ENCODE peak calls at places on chromosomes 12 and 14, in ten cellular contexts. One of them, this sample, is unnamed.

GRCh38 chr12:109951136-109951535 is 45.0 kb downstream of the GIT2 start:
- DNase-seq in T-cell: no peak
- DNase-seq in SK-N-SH: no peak
- DNase-seq in H9: no peak
- DNase-seq in M059J: peak
- DNase-seq in activated CD4-positive, alpha-beta memory T cell treated with anti-CD3 and anti-CD28 coated beads, Interleukin-2, amount 10 ng/mL, durations not matched to agents 7 days and 5 days: no peak
- DNase-seq in activated T-cell treated with anti-CD3 and anti-CD28 coated beads, Interleukin-2, amount 50 U/mL, for 4 hours: no peak
- DNase-seq in cardiac muscle cell: no peak
- DNase-seq in fibroblast of villous mesenchyme: peak
- DNase-seq in WTC11: no peak
- DNase-seq in this sample: no peak

GRCh38 chr12:4762773-4763172 is 42.6 kb downstream of the GALNT8 start:
- DNase-seq in T-cell: no peak
- DNase-seq in SK-N-SH: no peak
- DNase-seq in H9: no peak
- DNase-seq in M059J: no peak
- DNase-seq in activated CD4-positive, alpha-beta memory T cell treated with anti-CD3 and anti-CD28 coated beads, Interleukin-2, amount 10 ng/mL, durations not matched to agents 7 days and 5 days: no peak
- DNase-seq in activated T-cell treated with anti-CD3 and anti-CD28 coated beads, Interleukin-2, amount 50 U/mL, for 4 hours: no peak
- DNase-seq in cardiac muscle cell: no peak
- DNase-seq in fibroblast of villous mesenchyme: no peak
- DNase-seq in WTC11: no peak
- DNase-seq in this sample: no peak

GRCh38 chr12:51183816-51184215 is 10.9 kb upstream of the TFCP2 start:
- DNase-seq in T-cell: no peak
- DNase-seq in SK-N-SH: peak
- DNase-seq in H9: no peak
- DNase-seq in M059J: peak
- DNase-seq in activated CD4-positive, alpha-beta memory T cell treated with anti-CD3 and anti-CD28 coated beads, Interleukin-2, amount 10 ng/mL, durations not matched to agents 7 days and 5 days: no peak
- DNase-seq in activated T-cell treated with anti-CD3 and anti-CD28 coated beads, Interleukin-2, amount 50 U/mL, for 4 hours: no peak
- DNase-seq in cardiac muscle cell: peak
- DNase-seq in fibroblast of villous mesenchyme: peak
- DNase-seq in WTC11: peak
- DNase-seq in this sample: no peak

GRCh38 chr14:74804219-74804825 is 41.2 kb downstream of the YLPM1 start:
- DNase-seq in T-cell: no peak
- DNase-seq in SK-N-SH: peak
- DNase-seq in H9: no peak
- DNase-seq in M059J: peak
- DNase-seq in activated CD4-positive, alpha-beta memory T cell treated with anti-CD3 and anti-CD28 coated beads, Interleukin-2, amount 10 ng/mL, durations not matched to agents 7 days and 5 days: peak
- DNase-seq in activated T-cell treated with anti-CD3 and anti-CD28 coated beads, Interleukin-2, amount 50 U/mL, for 4 hours: no peak
- DNase-seq in cardiac muscle cell: peak
- DNase-seq in fibroblast of villous mesenchyme: peak
- DNase-seq in WTC11: no peak
- DNase-seq in this sample: no peak

GRCh38 chr12:53508534-53509199 is 1.4 kb upstream of the NPFF start:
- DNase-seq in T-cell: peak
- DNase-seq in SK-N-SH: peak
- DNase-seq in H9: peak
- DNase-seq in M059J: peak
- DNase-seq in activated CD4-positive, alpha-beta memory T cell treated with anti-CD3 and anti-CD28 coated beads, Interleukin-2, amount 10 ng/mL, durations not matched to agents 7 days and 5 days: peak
- DNase-seq in activated T-cell treated with anti-CD3 and anti-CD28 coated beads, Interleukin-2, amount 50 U/mL, for 4 hours: peak
- DNase-seq in cardiac muscle cell: peak
- DNase-seq in fibroblast of villous mesenchyme: peak
- DNase-seq in WTC11: peak
- DNase-seq in this sample: peak

GRCh38 chr14:64919618-64920017 is 5.4 kb downstream of the CHURC1 start:
- DNase-seq in T-cell: no peak
- DNase-seq in SK-N-SH: no peak
- DNase-seq in H9: no peak
- DNase-seq in M059J: no peak
- DNase-seq in activated CD4-positive, alpha-beta memory T cell treated with anti-CD3 and anti-CD28 coated beads, Interleukin-2, amount 10 ng/mL, durations not matched to agents 7 days and 5 days: no peak
- DNase-seq in activated T-cell treated with anti-CD3 and anti-CD28 coated beads, Interleukin-2, amount 50 U/mL, for 4 hours: no peak
- DNase-seq in cardiac muscle cell: no peak
- DNase-seq in fibroblast of villous mesenchyme: no peak
- DNase-seq in WTC11: no peak
- DNase-seq in this sample: no peak

GRCh38 chr12:5000204-5000603 is 43.5 kb upstream of the KCNA5 start:
- DNase-seq in T-cell: no peak
- DNase-seq in SK-N-SH: no peak
- DNase-seq in H9: no peak
- DNase-seq in M059J: peak
- DNase-seq in activated CD4-positive, alpha-beta memory T cell treated with anti-CD3 and anti-CD28 coated beads, Interleukin-2, amount 10 ng/mL, durations not matched to agents 7 days and 5 days: no peak
- DNase-seq in activated T-cell treated with anti-CD3 and anti-CD28 coated beads, Interleukin-2, amount 50 U/mL, for 4 hours: no peak
- DNase-seq in cardiac muscle cell: no peak
- DNase-seq in fibroblast of villous mesenchyme: no peak
- DNase-seq in WTC11: no peak
- DNase-seq in this sample: no peak

GRCh38 chr14:64706552-64707193 is 2.4 kb downstream of the PLEKHG3 start:
- DNase-seq in T-cell: no peak
- DNase-seq in SK-N-SH: peak
- DNase-seq in H9: peak
- DNase-seq in M059J: no peak
- DNase-seq in activated CD4-positive, alpha-beta memory T cell treated with anti-CD3 and anti-CD28 coated beads, Interleukin-2, amount 10 ng/mL, durations not matched to agents 7 days and 5 days: no peak
- DNase-seq in activated T-cell treated with anti-CD3 and anti-CD28 coated beads, Interleukin-2, amount 50 U/mL, for 4 hours: no peak
- DNase-seq in cardiac muscle cell: no peak
- DNase-seq in fibroblast of villous mesenchyme: peak
- DNase-seq in WTC11: peak
- DNase-seq in this sample: no peak

GRCh38 chr14:71414631-71415403 is 507.6 kb downstream of the PCNX1 start:
- DNase-seq in T-cell: no peak
- DNase-seq in SK-N-SH: peak
- DNase-seq in H9: no peak
- DNase-seq in M059J: peak
- DNase-seq in activated CD4-positive, alpha-beta memory T cell treated with anti-CD3 and anti-CD28 coated beads, Interleukin-2, amount 10 ng/mL, durations not matched to agents 7 days and 5 days: no peak
- DNase-seq in activated T-cell treated with anti-CD3 and anti-CD28 coated beads, Interleukin-2, amount 50 U/mL, for 4 hours: no peak
- DNase-seq in cardiac muscle cell: no peak
- DNase-seq in fibroblast of villous mesenchyme: peak
- DNase-seq in WTC11: no peak
- DNase-seq in this sample: no peak